ENCODE peak calls at places on chromosomes 13 and 19, in five cellular contexts. H is kidney, S is upper lobe of right lung, K is fibroblast of lung, J is mammary epithelial cell. V is an unnamed sample.

GRCh38 chr13:97809576-97809975 is 143.9 kb upstream of the IPO5 start:
- DNase-seq in J (peak; percentile 10), S (no peak), K (peak; percentile 45), H (no peak), V (no peak)

GRCh38 chr19:46241676-46242075 is 12.1 kb downstream of the IGFL1 start:
- DNase-seq in H (no peak), J (no peak), K (no peak), S (no peak), V (no peak)

GRCh38 chr19:12913011-12913561 is 6.0 kb downstream of the SYCE2 start:
- DNase-seq in H (peak; percentile 92), K (peak; percentile 59), J (no peak), S (peak; percentile 76), V (no peak)

GRCh38 chr19:29620931-29621351 is 14.9 kb downstream of the POP4 start:
- DNase-seq in H (peak; percentile 57), J (no peak), S (no peak), K (no peak), V (peak; percentile 36)

GRCh38 chr13:102394158-102395053 is 7.4 kb downstream of the FGF14 start:
- DNase-seq in J (peak; percentile 48), H (peak; percentile 98), K (peak; percentile 78), S (peak; percentile 96), V (peak; percentile 93)

GRCh38 chr13:50846861-50847475 is 3.5 kb upstream of the DLEU7 start:
- DNase-seq in J (no peak), H (no peak), K (no peak), S (no peak), V (no peak)

GRCh38 chr13:102136735-102137296 is 265.0 kb downstream of the FGF14 start:
- DNase-seq in H (no peak), S (no peak), K (peak; percentile 21), J (no peak), V (no peak)

GRCh38 chr13:40484101-40484800 is 182.2 kb downstream of the FOXO1 start:
- DNase-seq in J (no peak), K (no peak), H (no peak), S (no peak), V (no peak)

GRCh38 chr13:113176822-113177221 is 18.4 kb downstream of the PROZ start:
- DNase-seq in K (no peak), J (no peak), H (no peak), S (no peak), V (no peak)

GRCh38 chr13:34864650-34865049 is 77.4 kb upstream of the NBEA start:
- DNase-seq in K (peak; percentile 27), H (no peak), S (no peak), J (no peak), V (no peak)

GRCh38 chr13:75813323-75813722 is 177.2 kb downstream of the LMO7 start:
- DNase-seq in S (no peak), H (no peak), J (no peak), K (no peak), V (no peak)

GRCh38 chr19:52689804-52690394 is 44.9 kb downstream of the ZNF611 start:
- DNase-seq in K (no peak), H (peak; percentile 91), S (peak; percentile 73), J (no peak), V (peak; percentile 11)

GRCh38 chr19:48987323-48987722 is 5.8 kb downstream of the GYS1 start:
- DNase-seq in K (no peak), J (no peak), H (no peak), S (no peak), V (no peak)

GRCh38 chr13:32746474-32746873 is 160.2 kb downstream of the PDS5B start:
- DNase-seq in K (peak; percentile 83), H (no peak), J (no peak), S (no peak), V (no peak)

GRCh38 chr13:106479849-106480400 is 55.5 kb downstream of the EFNB2 start:
- DNase-seq in K (no peak), J (no peak), H (no peak), S (no peak), V (no peak)

GRCh38 chr19:953501-954271 is 27.9 kb downstream of the ARID3A start:
- DNase-seq in J (no peak), S (no peak), H (no peak), K (no peak), V (no peak)

GRCh38 chr13:106132216-106132615 is 403.2 kb downstream of the EFNB2 start:
- DNase-seq in S (no peak), J (no peak), H (no peak), K (peak; percentile 61), V (no peak)

GRCh38 chr19:47226426-47227346 is 4.3 kb downstream of the BBC3 start:
- DNase-seq in H (peak; percentile 95), J (peak; percentile 50), S (peak; percentile 92), K (peak; percentile 62), V (peak; percentile 69)

GRCh38 chr13:111115051-111115840 is at the start of gene ARHGEF7:
- DNase-seq in H (no peak), S (no peak), K (peak; percentile 7), J (no peak), V (no peak)

GRCh38 chr13:42836930-42837329 is 55.5 kb downstream of the FAM216B start:
- DNase-seq in K (peak; percentile 18), J (no peak), H (no peak), S (no peak), V (no peak)

GRCh38 chr13:109009756-109010155 is 380.3 kb downstream of the MYO16 start:
- DNase-seq in J (no peak), H (no peak), S (no peak), K (no peak), V (no peak)

GRCh38 chr19:6213696-6214585 is 65.8 kb downstream of the MLLT1 start:
- DNase-seq in K (no peak), J (no peak), S (peak; percentile 56), H (peak; percentile 53), V (no peak)

GRCh38 chr13:30409911-30410704 is 12.2 kb upstream of the UBE2L5 start:
- DNase-seq in K (peak; percentile 85), S (no peak), J (peak; percentile 46), H (no peak), V (no peak)

GRCh38 chr13:96200810-96201209 is 110.9 kb downstream of the HS6ST3 start:
- DNase-seq in J (no peak), H (no peak), S (no peak), K (no peak), V (no peak)

GRCh38 chr19:21602105-21602658 is 96.8 kb downstream of the ZNF429 start:
- DNase-seq in K (no peak), S (no peak), H (no peak), J (no peak), V (no peak)

GRCh38 chr13:98327326-98328314 is 150.6 kb upstream of the RNF113B start:
- DNase-seq in S (no peak), J (no peak), H (no peak), K (peak; percentile 88), V (no peak)

GRCh38 chr13:97468331-97468730 is 34.4 kb downstream of the RAP2A start:
- DNase-seq in J (no peak), S (no peak), H (no peak), K (no peak), V (no peak)

GRCh38 chr19:15584541-15585115 is 30.4 kb upstream of the CYP4F8 start:
- DNase-seq in H (peak; percentile 88), S (peak; percentile 91), J (peak; percentile 45), K (peak; percentile 32), V (peak; percentile 78)

GRCh38 chr19:12052057-12052570 is 647 bp downstream of the ZNF878 start:
- DNase-seq in H (no peak), J (peak; percentile 28), K (peak; percentile 23), S (no peak), V (no peak)

GRCh38 chr19:522726-523125 is 8.8 kb upstream of the CDC34 start:
- DNase-seq in J (no peak), K (no peak), S (no peak), H (no peak), V (no peak)

GRCh38 chr19:54189020-54189667 is at the start of gene MBOAT7:
- DNase-seq in J (no peak), S (no peak), H (no peak), K (no peak), V (no peak)

GRCh38 chr19:48556825-48557224 is 4.9 kb downstream of the SULT2B1 start:
- DNase-seq in K (no peak), H (no peak), J (no peak), S (no peak), V (no peak)

GRCh38 chr13:59043016-59043415 is 1120.7 kb downstream of the DIAPH3 start:
- DNase-seq in K (no peak), H (no peak), S (no peak), J (no peak), V (no peak)

GRCh38 chr19:3346677-3347353 is 19.6 kb upstream of the NFIC start:
- DNase-seq in S (peak; percentile 76), J (no peak), H (peak; percentile 87), K (peak; percentile 62), V (no peak)
- H3K27ac ChIP-seq in S (peak overlapping the region; percentile 63), J (no peak overlapping the region), H (peak overlapping the region; percentile 52), K (peak overlapping the region; percentile 58), V (no peak overlapping the region)

GRCh38 chr13:99346328-99347070 is 39.3 kb upstream of the GPR183 start:
- DNase-seq in H (no peak), S (no peak), K (no peak), J (no peak), V (no peak)
- TF ChIP-seq CTCF in H (no peak), S (no peak), K (no peak), J (no peak), V (no peak)

DNA sequence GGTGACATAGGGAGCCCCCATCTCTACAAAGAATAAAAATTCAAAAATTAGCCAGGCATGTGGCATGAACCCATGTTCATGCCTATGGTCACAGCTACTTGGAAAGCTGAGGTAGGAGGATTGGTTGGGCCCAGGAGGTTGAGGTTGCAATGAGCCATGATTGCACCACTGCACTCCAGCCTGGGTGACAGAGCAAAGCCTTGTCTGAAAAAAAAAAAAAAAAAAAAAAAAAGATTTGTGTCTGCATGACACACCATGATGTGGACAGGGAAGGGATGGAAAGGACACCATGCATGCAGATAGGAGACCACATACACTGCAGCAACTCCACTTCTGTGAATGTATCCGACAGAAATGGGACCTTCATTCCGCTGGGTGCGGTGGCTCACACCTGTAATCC is 34.0 kb upstream of the HOMER3 start:
- DNase-seq in H (no peak), K (no peak), J (peak; percentile 74), S (no peak), V (no peak)
- H3K4me1 ChIP-seq in H (no peaks in the 10 kb centered on the region), K (peaks cover 4% of the 10 kb centered on the region), J (peaks cover 4% of the 10 kb centered on the region), S (peaks cover 14% of the 10 kb centered on the region), V (no peaks in the 10 kb centered on the region)

GRCh38 chr19:10211071-10211470 is 16.3 kb upstream of the DNMT1 start:
- DNase-seq in K (no peak), S (no peak), J (no peak), H (no peak), V (no peak)

GRCh38 chr19:10211691-10212090 is 16.9 kb upstream of the DNMT1 start:
- DNase-seq in K (no peak), S (no peak), J (no peak), H (no peak), V (no peak)

GRCh38 chr19:10206226-10206873 is 11.6 kb upstream of the DNMT1 start:
- DNase-seq in H (no peak), K (peak; percentile 88), S (peak; percentile 78), J (peak; percentile 50), V (no peak)

GRCh38 chr19:10207026-10207425 is 12.3 kb upstream of the DNMT1 start:
- DNase-seq in K (peak; percentile 13), S (no peak), J (no peak), H (no peak), V (no peak)

DNA sequence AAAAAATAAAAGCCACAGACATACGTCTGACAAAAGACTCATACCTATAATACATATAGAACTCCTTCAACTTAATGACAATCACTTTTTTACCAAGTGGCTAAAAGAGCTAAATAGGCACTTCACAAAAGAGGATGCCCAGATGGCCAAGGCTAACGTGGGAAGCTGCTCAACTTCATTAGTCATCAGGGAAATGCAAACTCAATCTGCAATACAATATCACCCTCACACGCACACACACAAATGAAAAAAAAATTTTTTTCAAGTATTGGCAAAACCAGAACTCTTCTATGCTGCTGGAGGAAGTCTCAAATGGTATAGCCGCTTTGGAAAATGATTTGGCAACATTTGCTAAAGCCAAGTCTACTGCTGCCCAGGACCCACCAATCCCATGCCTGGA is 14.6 kb upstream of the DNMT1 start:
- DNase-seq in S (no peak), J (no peak), H (no peak), K (peak; percentile 74), V (no peak)
- H3K27ac ChIP-seq in S (no peak overlapping the region), J (no peak overlapping the region), H (no peak overlapping the region), K (no peak overlapping the region), V (no peak overlapping the region)